ENCODE peak calls at places on chromosomes 1 and 21, in ten cellular contexts. I is GM06990; N is right lobe of liver; T is tibial artery; E is psoas muscle; B is IMR-90; J is OCI-LY7; V is mesendoderm; X is naive thymus-derived CD4-positive, alpha-beta T cell; A is adipocyte. G is an unnamed sample.

GRCh38 chr1:66944330-66945274 is 19.8 kb downstream of the MIER1 start:
- DNase-seq in B (peak; percentile 85), E (peak; percentile 58), N (no peak), V (peak; percentile 55), J (no peak), X (no peak), I (no peak), A (peak; percentile 79), T (peak; percentile 79), G (no peak)

GRCh38 chr21:26007911-26008579 is 162.5 kb downstream of the APP start:
- DNase-seq in E (no peak), N (no peak), X (no peak), V (no peak), J (no peak), B (peak; percentile 24), I (no peak), T (no peak), A (peak; percentile 56), G (no peak)

GRCh38 chr1:164587617-164588367 is 28.8 kb downstream of the PBX1 start:
- DNase-seq in I (no peak), V (no peak), J (no peak), N (no peak), A (no peak), X (no peak), T (no peak), E (no peak), B (no peak), G (no peak)

GRCh38 chr1:229221106-229222019 is 49.5 kb upstream of the RAB4A start:
- DNase-seq in T (no peak), V (no peak), J (no peak), I (no peak), N (peak; percentile 84), X (no peak), A (peak; percentile 86), B (peak; percentile 36), E (no peak), G (no peak)

GRCh38 chr1:145886811-145887210 is 1.1 kb upstream of the ANKRD35 start:
- DNase-seq in A (no peak), B (no peak), E (no peak), I (no peak), V (no peak), N (no peak), J (no peak), X (no peak), T (no peak), G (no peak)

GRCh38 chr1:239810071-239810481 is 281.6 kb upstream of the FMN2 start:
- DNase-seq in I (no peak), A (no peak), J (no peak), V (peak; percentile 95), X (no peak), E (no peak), N (no peak), T (no peak), B (no peak), G (no peak)

GRCh38 chr21:39484711-39485264 is 33.0 kb downstream of the SH3BGR start:
- DNase-seq in X (no peak), V (no peak), I (no peak), A (peak; percentile 88), B (no peak), N (no peak), T (no peak), E (no peak), J (no peak), G (no peak)

GRCh38 chr1:91712981-91713841 is 172.7 kb downstream of the TGFBR3 start:
- DNase-seq in X (no peak), J (no peak), I (peak; percentile 45), N (no peak), A (peak; percentile 73), E (peak; percentile 43), T (peak; percentile 79), B (peak; percentile 78), V (peak; percentile 79), G (peak; percentile 20)

GRCh38 chr21:31666445-31667010 is 7.0 kb downstream of the SOD1 start:
- DNase-seq in N (no peak), B (no peak), X (no peak), I (no peak), E (no peak), A (no peak), J (no peak), T (no peak), V (peak; percentile 31), G (no peak)

GRCh38 chr21:31665397-31665796 is 5.9 kb downstream of the SOD1 start:
- DNase-seq in E (peak; percentile 29), A (no peak), N (no peak), X (no peak), V (peak; percentile 29), J (no peak), I (no peak), T (no peak), B (peak; percentile 54), G (no peak)

GRCh38 chr21:31668651-31669491 is 9.4 kb downstream of the SOD1 start:
- DNase-seq in T (no peak), N (no peak), B (no peak), X (no peak), I (peak; percentile 35), E (no peak), J (no peak), A (no peak), V (no peak), G (no peak)

GRCh38 chr21:31667141-31667540 is 7.6 kb downstream of the SOD1 start:
- DNase-seq in A (no peak), J (no peak), N (no peak), E (no peak), V (no peak), T (no peak), X (no peak), B (no peak), I (no peak), G (no peak)

DNA sequence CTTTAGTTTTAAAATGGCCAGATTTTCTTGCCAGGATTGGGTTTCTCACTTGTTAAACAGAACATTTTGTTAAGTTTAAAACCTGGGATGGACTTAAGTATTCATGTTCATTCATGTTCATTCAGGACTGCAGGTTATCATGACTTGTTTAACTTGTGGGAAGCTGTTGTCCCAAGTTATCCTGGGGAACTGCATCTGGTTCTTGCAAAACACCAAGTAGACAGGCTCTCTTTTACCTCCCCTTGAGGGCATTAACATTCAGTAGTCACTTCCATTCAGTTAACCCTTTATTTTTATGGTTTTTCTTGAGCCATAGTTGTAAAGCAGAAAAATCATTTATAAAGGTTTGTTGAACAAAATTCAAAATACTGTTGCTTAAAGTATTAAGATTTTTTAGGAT is 8.1 kb downstream of the SOD1 start:
- DNase-seq in N (no peak), T (no peak), V (peak; percentile 29), B (no peak), I (no peak), J (no peak), E (no peak), X (no peak), A (no peak), G (no peak)
- H3K36me3 ChIP-seq in N (peaks cover 5% of the 10 kb centered on the region), T (peaks cover 43% of the 10 kb centered on the region), V (peaks cover 1% of the 10 kb centered on the region), B (peaks cover 32% of the 10 kb centered on the region), I (peaks cover 12% of the 10 kb centered on the region), J (peaks cover 98% of the 10 kb centered on the region), E (peaks cover 89% of the 10 kb centered on the region), X (peaks cover 8% of the 10 kb centered on the region), A (peaks cover 70% of the 10 kb centered on the region), G (peaks cover 63% of the 10 kb centered on the region)

DNA sequence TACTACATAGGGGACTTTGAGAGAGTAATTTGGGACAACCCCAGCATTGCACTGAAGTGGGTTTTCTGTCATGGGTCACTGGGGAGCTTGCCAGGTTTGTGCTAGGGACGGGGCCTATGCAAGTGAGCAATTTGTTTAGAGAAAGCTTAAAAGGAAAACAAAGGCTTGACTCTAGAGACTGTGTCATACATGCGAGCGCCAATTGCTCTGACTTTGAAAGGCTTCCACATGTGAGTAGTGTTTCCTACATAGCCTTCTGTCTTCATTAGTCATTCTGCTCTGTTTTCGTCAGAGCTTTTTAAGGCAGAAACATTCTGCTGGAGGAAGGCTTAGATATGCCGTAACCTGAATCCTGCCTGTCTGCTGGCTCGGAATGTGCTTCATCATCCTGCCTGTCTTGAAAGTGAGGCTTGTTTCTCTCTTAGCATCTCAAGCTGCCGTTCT is 28.4 kb downstream of the TRIM45 start:
- DNase-seq in B (peak; percentile 100), N (no peak), T (peak; percentile 40), X (no peak), A (peak; percentile 97), I (no peak), V (peak; percentile 90), E (peak; percentile 62), J (no peak), G (no peak)
- H3K4me3 ChIP-seq in B (no peak overlapping the region), N (no peak overlapping the region), T (no peak overlapping the region), X (no peak overlapping the region), A (peak overlapping the region; percentile 23), I (no peak overlapping the region), V (no peak overlapping the region), E (peak overlapping the region; percentile 29), J (no peak overlapping the region), G (no peak overlapping the region)

DNA sequence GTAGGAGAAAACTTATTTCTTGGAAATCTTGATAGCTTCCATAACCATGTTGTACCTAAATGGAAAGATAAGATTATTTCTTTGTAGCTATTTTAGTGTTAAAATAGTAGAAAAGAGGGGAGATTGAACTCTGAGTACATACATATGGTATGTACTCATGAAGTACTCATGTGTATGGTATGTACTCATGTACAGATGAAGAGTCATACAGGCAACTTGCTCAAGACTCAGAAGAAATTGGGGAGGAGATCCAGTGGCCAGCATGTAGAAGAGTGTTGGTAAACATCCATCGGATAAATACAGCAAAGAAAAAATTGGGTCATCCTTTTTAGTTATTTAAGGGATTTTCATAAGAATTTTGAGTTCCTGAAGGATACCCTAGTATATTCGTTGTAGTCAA is 29.0 kb downstream of the MDM4 start:
- DNase-seq in N (no peak), V (no peak), E (no peak), J (no peak), T (no peak), X (no peak), B (peak; percentile 58), A (peak; percentile 60), I (no peak), G (no peak)
- H3K36me3 ChIP-seq in N (peaks cover 8% of the 10 kb centered on the region), V (peaks cover 6% of the 10 kb centered on the region), E (peaks cover 100% of the 10 kb centered on the region), J (peaks cover 100% of the 10 kb centered on the region), T (peaks cover 71% of the 10 kb centered on the region), X (peaks cover 18% of the 10 kb centered on the region), B (peaks cover 34% of the 10 kb centered on the region), A (peaks cover 95% of the 10 kb centered on the region), I (peaks cover 19% of the 10 kb centered on the region), G (peaks cover 68% of the 10 kb centered on the region)

GRCh38 chr1:54490361-54491248 is 57.4 kb upstream of the ACOT11 start:
- DNase-seq in V (peak; percentile 92), J (no peak), A (no peak), X (no peak), N (peak; percentile 76), I (no peak), T (no peak), E (no peak), B (no peak), G (no peak)

GRCh38 chr1:54488831-54489626 is 59.0 kb upstream of the ACOT11 start:
- DNase-seq in B (peak; percentile 49), J (peak; percentile 71), T (peak; percentile 77), E (peak; percentile 78), V (peak; percentile 96), A (peak; percentile 88), X (peak; percentile 54), N (peak; percentile 83), I (peak; percentile 76), G (peak; percentile 52)

GRCh38 chr1:54488065-54488750 is 59.8 kb upstream of the ACOT11 start:
- DNase-seq in A (peak; percentile 96), X (no peak), I (peak; percentile 86), E (peak; percentile 94), V (peak; percentile 95), J (peak; percentile 87), T (peak; percentile 86), B (peak; percentile 80), N (peak; percentile 91), G (peak; percentile 64)

GRCh38 chr1:54487571-54488050 is 60.4 kb upstream of the ACOT11 start:
- DNase-seq in A (peak; percentile 41), N (peak; percentile 75), J (no peak), X (no peak), V (no peak), T (peak; percentile 34), B (no peak), E (peak; percentile 25), I (no peak), G (no peak)

DNA sequence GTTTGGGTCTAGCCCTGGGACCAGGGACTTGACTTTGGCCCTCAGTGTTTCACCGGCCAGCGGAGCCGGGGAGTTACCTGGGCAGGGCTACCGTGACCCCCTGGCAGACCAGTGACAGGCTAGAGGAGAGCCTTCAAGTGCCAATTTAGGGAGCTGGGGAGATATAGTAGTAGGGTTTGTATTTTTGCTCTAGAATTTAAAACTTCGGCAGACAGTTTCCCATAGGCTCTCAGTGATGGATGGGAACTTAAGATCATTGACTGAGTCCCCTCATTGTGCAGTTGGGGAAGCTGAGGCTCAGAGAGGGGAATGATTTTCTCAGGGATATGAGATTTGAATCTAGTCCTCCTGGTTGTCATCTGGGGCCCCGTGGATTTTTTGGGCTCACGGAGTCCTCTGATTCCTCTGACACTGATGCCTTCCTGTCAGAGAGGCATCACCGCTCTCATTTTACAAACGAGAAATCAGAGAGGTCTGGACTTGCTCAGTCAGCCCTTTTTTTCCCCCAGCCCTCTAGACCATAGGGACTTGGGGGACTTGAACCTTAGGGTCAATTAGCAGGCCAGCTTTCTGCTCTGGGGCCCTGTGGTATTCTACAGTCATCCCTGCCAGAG is 58.3 kb upstream of the ACOT11 start:
- DNase-seq in A (no peak), X (no peak), I (no peak), J (no peak), E (no peak), N (no peak), B (no peak), T (no peak), V (no peak), G (no peak)
- H3K4me3 ChIP-seq in A (no peak overlapping the region), X (peak overlapping the region; percentile 83), I (no peak overlapping the region), J (peak overlapping the region; percentile 71), E (peak overlapping the region; percentile 81), N (peak overlapping the region; percentile 57), B (no peak overlapping the region), T (peak overlapping the region; percentile 62), V (no peak overlapping the region), G (peak overlapping the region; percentile 83)